ENCODE peak calls at places on chromosomes 12 and 14, in eight cellular contexts. X, F, Q, I, K, W, S and O are unnamed samples.

GRCh38 chr12:56206373-56207166 is 15.2 kb downstream of the RNF41 start:
- DNase-seq in X (peak), F (peak), Q (peak), I (peak), K (no peak), W (no peak), S (peak), O (no peak)

GRCh38 chr14:95287176-95287754 is 32.4 kb downstream of the CLMN start:
- DNase-seq in X (no peak), F (no peak), Q (no peak), I (no peak), K (no peak), W (no peak), S (no peak), O (no peak)

GRCh38 chr12:42568952-42569916 is 20.3 kb downstream of the PRICKLE1 start:
- DNase-seq in X (peak), F (no peak), Q (peak), I (no peak), K (no peak), W (no peak), S (no peak), O (no peak)

GRCh38 chr14:84128025-84128424 is 1401.9 kb upstream of the FLRT2 start:
- DNase-seq in X (peak), F (no peak), Q (no peak), I (no peak), K (no peak), W (no peak), S (no peak), O (no peak)

GRCh38 chr14:76768201-76768656 is 7.0 kb downstream of the VASH1 start:
- DNase-seq in X (peak), F (peak), Q (peak), I (peak), K (no peak), W (no peak), S (no peak), O (peak)

GRCh38 chr12:89890191-89890590 is 181.6 kb upstream of the ATP2B1 start:
- DNase-seq in X (no peak), F (no peak), Q (no peak), I (no peak), K (no peak), W (no peak), S (no peak), O (no peak)

GRCh38 chr12:132187646-132188450 is 43.6 kb downstream of the NOC4L start:
- DNase-seq in X (no peak), F (no peak), Q (no peak), I (no peak), K (no peak), W (no peak), S (no peak), O (no peak)

GRCh38 chr14:104643306-104643705 is 38.7 kb upstream of the TMEM179 start:
- DNase-seq in X (no peak), F (no peak), Q (no peak), I (no peak), K (no peak), W (no peak), S (no peak), O (no peak)

GRCh38 chr12:110281549-110282342 is 699 bp downstream of the ATP2A2 start:
- DNase-seq in X (peak), F (peak), Q (peak), I (peak), K (peak), W (no peak), S (peak), O (peak)

GRCh38 chr12:1629338-1630080 is 478 bp downstream of the WNT5B start:
- DNase-seq in X (no peak), F (peak), Q (peak), I (no peak), K (peak), W (no peak), S (no peak), O (no peak)

GRCh38 chr14:33964599-33965317 is 13.9 kb upstream of the EGLN3 start:
- DNase-seq in X (no peak), F (no peak), Q (no peak), I (no peak), K (no peak), W (no peak), S (no peak), O (no peak)

GRCh38 chr12:29769162-29769820 is 14.5 kb downstream of the TMTC1 start:
- DNase-seq in X (no peak), F (no peak), Q (no peak), I (no peak), K (no peak), W (no peak), S (no peak), O (no peak)

GRCh38 chr12:42119085-42119633 is 25.5 kb downstream of the GXYLT1 start:
- DNase-seq in X (peak), F (no peak), Q (no peak), I (no peak), K (no peak), W (no peak), S (no peak), O (no peak)

GRCh38 chr14:83975435-83976222 is 1554.3 kb upstream of the FLRT2 start:
- DNase-seq in X (peak), F (no peak), Q (peak), I (no peak), K (peak), W (peak), S (no peak), O (no peak)

GRCh38 chr12:12212769-12213168 is 54.1 kb downstream of the LRP6 start:
- DNase-seq in X (no peak), F (peak), Q (no peak), I (peak), K (no peak), W (no peak), S (no peak), O (no peak)

GRCh38 chr14:64202731-64203130 is 91.4 kb downstream of the ESR2 start:
- DNase-seq in X (no peak), F (no peak), Q (no peak), I (no peak), K (no peak), W (no peak), S (no peak), O (no peak)

GRCh38 chr12:52245962-52246577 is 13.0 kb downstream of the KRT7 start:
- DNase-seq in X (no peak), F (no peak), Q (no peak), I (no peak), K (no peak), W (no peak), S (no peak), O (no peak)

GRCh38 chr12:121812320-121812871 is 8.6 kb downstream of the SETD1B start:
- DNase-seq in X (peak), F (peak), Q (peak), I (peak), K (peak), W (no peak), S (peak), O (no peak)

GRCh38 chr12:51028126-51028810 is 2.1 kb upstream of the SLC11A2 start:
- DNase-seq in X (peak), F (peak), Q (peak), I (peak), K (no peak), W (no peak), S (peak), O (no peak)

GRCh38 chr14:30990766-30991165 is 34.7 kb upstream of the AP4S1 start:
- DNase-seq in X (no peak), F (no peak), Q (no peak), I (no peak), K (no peak), W (no peak), S (no peak), O (no peak)

GRCh38 chr14:65880507-65880906 is 468.0 kb downstream of the FUT8 start:
- DNase-seq in X (no peak), F (no peak), Q (no peak), I (no peak), K (no peak), W (no peak), S (no peak), O (no peak)

GRCh38 chr12:72074065-72074464 is 135.4 kb downstream of the TPH2 start:
- DNase-seq in X (no peak), F (no peak), Q (no peak), I (no peak), K (no peak), W (no peak), S (no peak), O (no peak)

GRCh38 chr12:109559601-109560000 is 13.7 kb downstream of the MMAB start:
- DNase-seq in X (no peak), F (no peak), Q (no peak), I (no peak), K (no peak), W (no peak), S (no peak), O (no peak)

GRCh38 chr12:28963554-28963953 is 185.5 kb upstream of the FAR2 start:
- DNase-seq in X (peak), F (no peak), Q (peak), I (no peak), K (no peak), W (no peak), S (no peak), O (no peak)

GRCh38 chr14:64725360-64725815 is 21.2 kb downstream of the PLEKHG3 start:
- DNase-seq in X (no peak), F (no peak), Q (no peak), I (no peak), K (peak), W (no peak), S (no peak), O (no peak)

GRCh38 chr14:103549361-103550311 is 12.8 kb downstream of the BAG5 start:
- DNase-seq in X (no peak), F (no peak), Q (no peak), I (no peak), K (peak), W (no peak), S (no peak), O (no peak)

GRCh38 chr14:60637490-60638452 is 11.5 kb downstream of the SIX1 start:
- DNase-seq in X (no peak), F (no peak), Q (peak), I (no peak), K (peak), W (no peak), S (no peak), O (no peak)

GRCh38 chr12:122949816-122950215 is 16.4 kb downstream of the ABCB9 start:
- DNase-seq in X (no peak), F (no peak), Q (no peak), I (no peak), K (no peak), W (no peak), S (no peak), O (no peak)
- H3K27ac ChIP-seq in X (no peak), F (no peak), Q (no peak), I (no peak), K (no peak), W (no peak), S (peak), O (no peak)

GRCh38 chr12:3407723-3408122 is 83.3 kb upstream of the PRMT8 start:
- DNase-seq in X (no peak), F (no peak), Q (no peak), I (no peak), K (no peak), W (no peak), S (no peak), O (no peak)

GRCh38 chr12:3409662-3410061 is 81.3 kb upstream of the PRMT8 start:
- DNase-seq in X (no peak), F (no peak), Q (no peak), I (no peak), K (no peak), W (no peak), S (no peak), O (no peak)

DNA sequence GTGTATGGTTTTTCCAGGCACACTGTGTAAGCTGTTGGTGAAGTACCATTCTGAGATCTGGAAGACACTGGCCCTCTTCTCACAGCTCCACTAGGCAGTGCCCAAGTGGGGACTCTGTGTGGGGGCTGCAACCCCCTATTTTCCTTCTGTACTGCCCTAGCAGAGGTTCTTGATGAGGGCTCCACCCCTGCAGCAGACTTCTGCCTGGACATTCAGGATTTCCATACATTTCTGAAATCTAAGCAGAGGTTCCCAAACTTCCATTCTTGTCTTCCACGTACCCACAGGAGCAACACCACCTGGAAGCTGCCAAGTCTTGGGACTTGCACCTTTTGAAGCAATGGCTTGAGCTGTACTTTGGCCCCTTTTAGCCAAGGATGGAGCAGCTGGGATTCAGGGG is 85.2 kb upstream of the PRMT8 start:
- DNase-seq in X (no peak), F (no peak), Q (no peak), I (no peak), K (no peak), W (no peak), S (no peak), O (no peak)
- H3K4me3 ChIP-seq in X (no peak), F (no peak), Q (no peak), I (no peak), K (no peak), W (no peak), S (no peak), O (no peak)

GRCh38 chr12:2877959-2878732 is 1.1 kb downstream of the RHNO1 start:
- DNase-seq in X (peak), F (no peak), Q (no peak), I (no peak), K (no peak), W (no peak), S (no peak), O (no peak)

GRCh38 chr12:2879853-2880252 is 2.8 kb downstream of the RHNO1 start:
- DNase-seq in X (no peak), F (no peak), Q (no peak), I (no peak), K (no peak), W (no peak), S (no peak), O (no peak)

GRCh38 chr12:2876431-2877046 is 435 bp downstream of the FOXM1 start:
- DNase-seq in X (no peak), F (no peak), Q (peak), I (no peak), K (no peak), W (no peak), S (peak), O (no peak)

GRCh38 chr12:2877047-2877958 is at the start of the genes FOXM1 and RHNO1:
- DNase-seq in X (peak), F (peak), Q (peak), I (peak), K (peak), W (peak), S (peak), O (peak)
- TF ChIP-seq CTCF in X (no peak), F (no peak), Q (no peak), I (no peak), K (no peak), W (peak), S (no peak), O (no peak)

DNA sequence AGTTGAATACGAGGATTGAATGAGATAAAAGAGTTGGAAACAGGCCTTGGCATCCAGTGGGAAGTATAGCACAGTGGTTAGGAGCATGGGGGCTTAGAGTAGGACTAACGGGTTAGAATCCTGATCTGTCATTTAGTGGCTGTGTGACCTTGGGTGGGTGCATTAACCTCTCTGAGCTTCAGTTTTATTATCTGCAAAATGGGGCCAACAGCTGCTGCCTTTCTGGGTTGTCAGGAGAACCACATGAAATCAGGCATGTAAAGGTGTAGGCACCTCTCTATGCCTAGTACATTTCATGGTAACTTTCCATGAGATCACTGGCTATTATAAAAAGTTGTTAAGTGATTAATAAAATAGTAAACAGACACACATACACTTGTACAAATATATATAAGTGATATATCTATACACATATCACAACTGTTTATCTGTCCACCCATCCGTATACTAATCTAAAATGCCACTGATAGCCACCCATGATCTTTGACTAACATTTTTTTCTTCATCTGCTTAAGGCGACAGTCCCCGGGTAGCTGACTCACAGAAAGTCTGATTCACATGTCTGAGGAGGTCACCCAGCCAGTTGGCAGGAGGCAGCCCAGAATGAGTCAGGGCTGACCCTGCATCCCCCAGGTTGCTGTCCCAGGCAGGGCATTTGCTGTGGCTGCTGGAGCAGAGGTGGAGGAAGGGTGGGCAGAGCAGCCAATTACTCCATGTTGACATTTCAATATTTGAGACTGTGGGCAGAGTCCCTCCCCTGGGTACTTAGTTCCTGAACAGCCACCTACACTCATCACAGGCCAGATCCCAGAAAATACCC is 125.6 kb upstream of the NOS1 start:
- DNase-seq in X (peak), F (no peak), Q (no peak), I (peak), K (peak), W (peak), S (peak), O (no peak)
- H3K27ac ChIP-seq in X (peak), F (no peak), Q (no peak), I (no peak), K (no peak), W (no peak), S (peak), O (no peak)

GRCh38 chr14:39773387-39773786 is 341.2 kb upstream of the FBXO33 start:
- DNase-seq in X (no peak), F (no peak), Q (peak), I (no peak), K (no peak), W (no peak), S (no peak), O (no peak)
- H3K4me3 ChIP-seq in X (no peak), F (no peak), Q (no peak), I (no peak), K (no peak), W (no peak), S (no peak), O (no peak)

GRCh38 chr12:16387919-16388318 is 40.5 kb downstream of the MGST1 start:
- DNase-seq in X (no peak), F (no peak), Q (no peak), I (no peak), K (no peak), W (no peak), S (no peak), O (no peak)

GRCh38 chr12:16389594-16389993 is 42.1 kb downstream of the MGST1 start:
- DNase-seq in X (no peak), F (no peak), Q (no peak), I (no peak), K (no peak), W (no peak), S (no peak), O (no peak)

GRCh38 chr12:16384732-16385131 is 37.3 kb downstream of the MGST1 start:
- DNase-seq in X (no peak), F (no peak), Q (peak), I (no peak), K (no peak), W (no peak), S (no peak), O (no peak)

GRCh38 chr12:16385779-16386646 is 38.6 kb downstream of the MGST1 start:
- DNase-seq in X (peak), F (peak), Q (peak), I (no peak), K (no peak), W (no peak), S (peak), O (no peak)
- TF ChIP-seq CTCF in X (peak), F (peak), Q (peak), I (peak), K (peak), W (peak), S (peak), O (no peak)

DNA sequence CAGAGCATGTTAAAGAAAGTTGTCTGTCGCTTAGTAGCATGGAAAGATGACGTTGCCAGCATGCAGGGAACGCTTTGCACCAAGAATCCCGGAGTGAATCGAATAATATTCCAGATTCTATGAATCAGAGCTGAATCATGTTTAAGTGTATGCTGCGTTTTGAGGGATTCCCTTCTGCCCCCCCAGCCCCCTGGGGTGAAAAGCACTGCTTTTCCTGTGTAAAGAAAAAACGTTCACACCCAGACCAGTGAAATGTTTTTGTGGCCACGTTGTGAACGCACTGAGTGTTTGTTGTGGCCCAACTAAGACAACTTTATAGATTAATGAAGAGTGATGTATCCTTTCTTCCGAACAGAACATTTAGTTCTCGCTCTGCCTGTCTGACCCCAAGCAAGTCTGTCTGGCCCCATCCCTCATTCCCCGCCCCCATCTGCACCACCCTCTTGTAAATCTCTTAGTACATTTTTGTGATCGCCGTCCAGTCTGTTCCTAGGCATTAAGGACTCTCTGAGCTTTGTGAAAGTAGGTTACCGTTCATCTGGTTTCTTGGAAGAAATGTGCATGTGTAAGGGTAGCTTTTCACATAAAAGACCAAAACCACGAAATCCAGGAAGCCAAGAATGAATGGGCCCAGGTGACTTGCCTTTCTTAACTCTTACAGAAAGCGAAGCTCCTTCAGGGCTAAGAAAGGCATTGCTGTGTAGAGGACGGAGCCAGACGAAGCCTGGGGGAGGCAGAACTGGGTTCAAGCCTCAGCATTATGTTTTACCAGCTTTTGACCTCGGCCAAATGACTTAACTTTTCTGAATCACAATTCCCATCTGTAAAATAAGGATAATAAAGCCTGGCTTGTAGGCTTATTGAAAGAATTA is 103.1 kb downstream of the SAMD4A start:
- DNase-seq in X (no peak), F (peak), Q (no peak), I (no peak), K (no peak), W (no peak), S (no peak), O (peak)
- H3K27ac ChIP-seq in X (no peak), F (peak), Q (no peak), I (no peak), K (no peak), W (peak), S (peak), O (no peak)

GRCh38 chr14:50834802-50835276 is 3.9 kb upstream of the NIN start:
- DNase-seq in X (no peak), F (no peak), Q (no peak), I (no peak), K (no peak), W (no peak), S (no peak), O (no peak)

GRCh38 chr14:50837271-50837670 is 6.3 kb upstream of the NIN start:
- DNase-seq in X (no peak), F (no peak), Q (no peak), I (no peak), K (no peak), W (no peak), S (no peak), O (no peak)

GRCh38 chr14:50835280-50835679 is 4.3 kb upstream of the NIN start:
- DNase-seq in X (no peak), F (no peak), Q (no peak), I (no peak), K (no peak), W (no peak), S (no peak), O (peak)

GRCh38 chr14:50837850-50838470 is 7.0 kb upstream of the NIN start:
- DNase-seq in X (no peak), F (no peak), Q (no peak), I (no peak), K (no peak), W (no peak), S (no peak), O (no peak)

GRCh38 chr14:50836515-50836914 is 5.6 kb upstream of the NIN start:
- DNase-seq in X (no peak), F (no peak), Q (no peak), I (no peak), K (no peak), W (no peak), S (no peak), O (no peak)
- H3K4me3 ChIP-seq in X (no peak), F (no peak), Q (no peak), I (no peak), K (no peak), W (no peak), S (no peak), O (no peak)